ENCODE peak calls at places on chromosomes 4 and X, in ten cellular contexts. J is BE2C; V is HCT116; X is tibial nerve; C is mammary epithelial cell; B is stomach; K is CD8-positive, alpha-beta T cell; A is psoas muscle; O is tibial artery; W is SK-N-SH. E is an unnamed sample.

GRCh38 chr4:171676555-171677215 is 136.5 kb upstream of the GALNTL6 start:
- DNase-seq in J (no peak), A (no peak), X (no peak), W (no peak), B (no peak), C (no peak), K (no peak), O (no peak), V (no peak), E (no peak)

GRCh38 chr4:164819366-164819765 is 57.6 kb upstream of the APELA start:
- DNase-seq in C (no peak), B (no peak), O (no peak), V (no peak), W (no peak), A (no peak), X (no peak), K (no peak), J (no peak), E (no peak)

GRCh38 chr4:44447563-44448504 is 775 bp downstream of the KCTD8 start:
- DNase-seq in X (peak; percentile 12), K (no peak), A (peak; percentile 69), O (peak; percentile 66), C (peak; percentile 20), J (peak; percentile 7), V (no peak), W (peak; percentile 27), B (peak; percentile 70), E (no peak)

GRCh38 chr4:105808459-105809041 is 86.7 kb upstream of the NPNT start:
- DNase-seq in K (no peak), X (no peak), J (peak; percentile 26), C (peak; percentile 75), W (peak; percentile 13), V (peak; percentile 7), A (no peak), B (no peak), O (peak; percentile 63), E (peak; percentile 66)

GRCh38 chrX:30941898-30942297 is 52.8 kb upstream of the TAB3 start:
- DNase-seq in V (no peak), J (no peak), K (no peak), O (no peak), B (no peak), X (no peak), A (no peak), C (no peak), W (no peak), E (no peak)

GRCh38 chrX:153438522-153438921 is 7.3 kb downstream of the TREX2 start:
- DNase-seq in J (no peak), O (no peak), W (no peak), X (no peak), B (no peak), K (no peak), A (no peak), V (no peak), C (no peak), E (no peak)

GRCh38 chrX:4380710-4381109 is 667.3 kb upstream of the PRKX start:
- DNase-seq in V (no peak), W (no peak), X (no peak), B (no peak), J (no peak), C (no peak), K (no peak), A (no peak), O (no peak), E (no peak)

GRCh38 chr4:142565771-142566170 is 280.3 kb downstream of the INPP4B start:
- DNase-seq in X (no peak), B (no peak), K (no peak), A (no peak), V (no peak), O (no peak), C (no peak), W (no peak), J (no peak), E (no peak)

GRCh38 chr4:37728064-37728463 is 41.9 kb upstream of the RELL1 start:
- DNase-seq in V (no peak), O (no peak), J (no peak), C (peak; percentile 48), A (no peak), K (no peak), W (no peak), B (no peak), X (no peak), E (no peak)

GRCh38 chr4:184416913-184417734 is 57.2 kb downstream of the IRF2 start:
- DNase-seq in C (peak; percentile 28), A (no peak), X (no peak), K (peak; percentile 12), V (no peak), W (no peak), J (no peak), B (no peak), O (no peak), E (no peak)

GRCh38 chr4:111362891-111363290 is 740.0 kb upstream of the PITX2 start:
- DNase-seq in A (peak; percentile 30), B (no peak), O (peak; percentile 66), J (no peak), X (peak; percentile 41), K (no peak), W (no peak), C (no peak), V (no peak), E (no peak)

GRCh38 chr4:120704529-120704928 is 218.0 kb downstream of the PRDM5 start:
- DNase-seq in W (no peak), V (no peak), J (no peak), C (no peak), O (no peak), A (no peak), B (no peak), K (no peak), X (no peak), E (no peak)

GRCh38 chr4:2253160-2254084 is 8.5 kb downstream of the MXD4 start:
- DNase-seq in B (peak; percentile 15), O (no peak), J (peak; percentile 13), V (no peak), X (peak; percentile 10), W (peak; percentile 21), A (peak; percentile 49), C (no peak), K (no peak), E (no peak)

GRCh38 chr4:28464823-28465222 is 1604.2 kb downstream of the STIM2 start:
- DNase-seq in W (no peak), O (no peak), X (no peak), J (no peak), B (no peak), A (no peak), K (no peak), C (no peak), V (no peak), E (no peak)

GRCh38 chr4:28463184-28463690 is 1602.6 kb downstream of the STIM2 start:
- DNase-seq in W (no peak), X (no peak), V (no peak), C (no peak), K (no peak), A (no peak), O (no peak), B (no peak), J (no peak), E (no peak)

DNA sequence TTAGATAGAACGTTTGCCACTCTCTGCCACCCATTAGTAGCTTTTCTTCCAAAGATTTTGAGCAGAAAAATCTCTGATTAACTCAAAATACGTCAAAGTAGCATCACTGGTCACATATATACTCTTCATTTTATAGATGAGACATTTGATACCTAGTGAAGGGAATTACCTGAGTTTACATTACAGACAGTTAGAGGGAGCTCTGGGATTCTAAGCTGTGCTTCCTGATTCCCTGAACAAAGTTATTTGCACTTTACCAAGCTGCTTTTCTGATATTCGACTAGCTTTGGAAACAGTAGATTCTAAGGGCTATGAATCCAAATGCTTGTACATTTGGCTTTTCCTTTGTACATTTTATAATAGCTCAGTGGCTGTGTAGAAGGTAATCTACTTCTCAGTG is 1602.1 kb downstream of the STIM2 start:
- DNase-seq in O (no peak), B (no peak), W (no peak), J (no peak), X (no peak), A (no peak), K (no peak), C (no peak), V (no peak), E (no peak)
- TF ChIP-seq CTCF in O (no peak), B (no peak), W (no peak), J (no peak), X (no peak), A (no peak), K (no peak), C (peak; percentile 30), V (no peak), E (no peak)

GRCh38 chrX:136168929-136169735 is 21.8 kb downstream of the FHL1 start:
- DNase-seq in V (no peak), J (peak; percentile 59), K (no peak), A (peak; percentile 64), X (no peak), O (peak; percentile 76), C (peak; percentile 18), B (no peak), W (peak; percentile 69), E (peak; percentile 90)
- H3K9me3 ChIP-seq in V (no peaks in the 10 kb centered on the region), J (no peaks in the 10 kb centered on the region), K (no peaks in the 10 kb centered on the region), A (no peaks in the 10 kb centered on the region), X (no peaks in the 10 kb centered on the region), O (no peaks in the 10 kb centered on the region), C (no peaks in the 10 kb centered on the region), B (no peaks in the 10 kb centered on the region), W (no peaks in the 10 kb centered on the region), E (no peaks in the 10 kb centered on the region)

DNA sequence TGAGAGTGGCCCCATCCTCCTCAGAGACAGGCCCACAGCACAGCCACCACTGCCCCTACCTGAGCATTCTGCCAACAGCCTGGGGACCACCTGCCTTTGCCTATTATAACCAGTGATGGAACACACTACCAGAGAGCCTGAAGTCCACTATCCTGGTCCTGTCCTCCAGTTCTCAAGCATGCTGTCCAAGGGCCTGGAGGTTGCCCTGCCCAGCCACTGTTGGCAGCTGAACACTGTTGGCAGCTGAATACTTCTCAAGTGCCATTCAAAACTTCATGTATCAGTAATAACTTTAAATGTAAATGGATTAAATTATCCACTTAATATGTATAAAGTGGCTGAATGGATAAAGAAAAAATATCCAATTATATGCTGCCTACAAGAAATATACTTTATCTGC is 194.3 kb upstream of the JADE1 start:
- DNase-seq in A (no peak), K (no peak), O (no peak), V (no peak), W (no peak), B (no peak), C (no peak), J (no peak), X (no peak), E (no peak)
- H3K4me3 ChIP-seq in A (no peak overlapping the region), K (no peak overlapping the region), O (no peak overlapping the region), V (no peak overlapping the region), W (no peak overlapping the region), B (no peak overlapping the region), C (no peak overlapping the region), J (no peak overlapping the region), X (no peak overlapping the region), E (no peak overlapping the region)

GRCh38 chr4:19791422-19792113 is 460.1 kb upstream of the SLIT2 start:
- DNase-seq in B (no peak), X (no peak), V (no peak), W (no peak), A (no peak), C (no peak), J (no peak), K (no peak), O (no peak), E (no peak)
- TF ChIP-seq CTCF in B (no peak), X (no peak), V (no peak), W (peak; percentile 36), A (no peak), C (peak; percentile 23), J (no peak), K (no peak), O (no peak), E (peak; percentile 25)

GRCh38 chrX:155441097-155441496 is 17.3 kb downstream of the F8A3 start:
- DNase-seq in V (no peak), B (no peak), X (no peak), O (no peak), W (no peak), A (no peak), C (no peak), K (no peak), J (no peak), E (no peak)
- H3K9me3 ChIP-seq in V (no peaks in the 10 kb centered on the region), B (peaks cover 7% of the 10 kb centered on the region), X (no peaks in the 10 kb centered on the region), O (no peaks in the 10 kb centered on the region), W (peaks cover 4% of the 10 kb centered on the region), A (no peaks in the 10 kb centered on the region), C (peaks cover 34% of the 10 kb centered on the region), K (no peaks in the 10 kb centered on the region), J (no peaks in the 10 kb centered on the region), E (no peaks in the 10 kb centered on the region)